ENCODE peak calls at places on chromosomes 13 and 19, in six cellular contexts. Y is MM.1S, F is GM23248, V is GM23338, G is PC-9, D is PC-3. Q is an unnamed sample.

GRCh38 chr19:29596885-29597525 is 9.1 kb upstream of the POP4 start:
- DNase-seq in Y (no peak), F (peak; percentile 43), V (peak; percentile 56), G (no peak), D (peak; percentile 43), Q (peak; percentile 59)

GRCh38 chr19:4916292-4917082 is 7.2 kb downstream of the UHRF1 start:
- DNase-seq in Y (no peak), F (no peak), V (no peak), G (no peak), D (no peak), Q (no peak)

GRCh38 chr13:76852991-76853390 is 33.2 kb downstream of the KCTD12 start:
- DNase-seq in Y (no peak), F (peak; percentile 63), V (no peak), G (no peak), D (peak; percentile 82), Q (no peak)

GRCh38 chr13:77180011-77180410 is 146.9 kb downstream of the MYCBP2 start:
- DNase-seq in Y (no peak), F (no peak), V (no peak), G (no peak), D (no peak), Q (no peak)

GRCh38 chr13:99996177-99996705 is 14.7 kb downstream of the ZIC2 start:
- DNase-seq in Y (no peak), F (no peak), V (peak; percentile 24), G (no peak), D (no peak), Q (peak; percentile 57)

GRCh38 chr19:35755550-35756371 is 1.1 kb downstream of the HSPB6 start:
- DNase-seq in Y (no peak), F (peak; percentile 91), V (peak; percentile 23), G (no peak), D (no peak), Q (peak; percentile 47)

GRCh38 chr19:7856679-7857663 is 17.2 kb downstream of the PRR36 start:
- DNase-seq in Y (no peak), F (no peak), V (peak; percentile 44), G (no peak), D (no peak), Q (no peak)

GRCh38 chr19:35409191-35409590 is 38.3 kb downstream of the GPR42 start:
- DNase-seq in Y (no peak), F (no peak), V (no peak), G (no peak), D (no peak), Q (no peak)

GRCh38 chr13:96821381-96821780 is 172.9 kb downstream of the OXGR1 start:
- DNase-seq in Y (no peak), F (peak; percentile 54), V (no peak), G (no peak), D (peak; percentile 9), Q (no peak)

GRCh38 chr13:75101997-75102720 is 379.8 kb downstream of the TBC1D4 start:
- DNase-seq in Y (no peak), F (peak; percentile 22), V (peak; percentile 36), G (no peak), D (peak; percentile 41), Q (peak; percentile 54)

GRCh38 chr19:38263696-38264485 is 482 bp upstream of the SPINT2 start:
- DNase-seq in Y (peak; percentile 79), F (peak; percentile 64), V (peak; percentile 93), G (peak; percentile 97), D (peak; percentile 90), Q (no peak)

GRCh38 chr19:35673121-35673804 is 6.9 kb downstream of the UPK1A start:
- DNase-seq in Y (peak; percentile 53), F (peak; percentile 73), V (peak; percentile 84), G (no peak), D (no peak), Q (peak; percentile 66)

GRCh38 chr13:78609464-78610205 is 6.3 kb upstream of the POU4F1 start:
- DNase-seq in Y (no peak), F (peak; percentile 60), V (peak; percentile 76), G (no peak), D (no peak), Q (peak; percentile 77)

GRCh38 chr13:44876782-44877324 is 112.4 kb downstream of the NUFIP1 start:
- DNase-seq in Y (no peak), F (no peak), V (peak; percentile 88), G (no peak), D (no peak), Q (peak; percentile 47)

GRCh38 chr19:55930996-55931515 is 1.1 kb downstream of the NLRP13 start:
- DNase-seq in Y (no peak), F (no peak), V (no peak), G (no peak), D (no peak), Q (no peak)

GRCh38 chr19:52941941-52942370 is 18.7 kb upstream of the ZNF888 start:
- DNase-seq in Y (peak; percentile 8), F (peak; percentile 63), V (peak; percentile 65), G (no peak), D (peak; percentile 30), Q (peak; percentile 68)

GRCh38 chr19:9883231-9883758 is 48.2 kb downstream of the PIN1 start:
- DNase-seq in Y (no peak), F (no peak), V (peak; percentile 38), G (peak; percentile 73), D (peak; percentile 87), Q (peak; percentile 89)

GRCh38 chr19:7751157-7751783 is 3.9 kb upstream of the CD209 start:
- DNase-seq in Y (no peak), F (no peak), V (no peak), G (peak; percentile 35), D (peak; percentile 17), Q (no peak)

GRCh38 chr13:33178197-33178699 is 107.3 kb downstream of the STARD13 start:
- DNase-seq in Y (no peak), F (no peak), V (no peak), G (no peak), D (no peak), Q (no peak)

GRCh38 chr13:86185107-86185506 is 385.9 kb upstream of the SLITRK6 start:
- DNase-seq in Y (no peak), F (no peak), V (no peak), G (no peak), D (no peak), Q (no peak)

GRCh38 chr19:14113762-14114414 is 3.7 kb downstream of the PRKACA start:
- DNase-seq in Y (no peak), F (no peak), V (peak; percentile 57), G (peak; percentile 32), D (peak; percentile 40), Q (no peak)

GRCh38 chr19:6423499-6424189 is 967 bp downstream of the KHSRP start:
- DNase-seq in Y (peak; percentile 55), F (peak; percentile 81), V (peak; percentile 74), G (no peak), D (peak; percentile 50), Q (peak; percentile 75)

GRCh38 chr19:461664-462551 is 1.1 kb upstream of the SHC2 start:
- DNase-seq in Y (no peak), F (peak; percentile 12), V (peak; percentile 77), G (no peak), D (peak; percentile 31), Q (peak; percentile 81)

GRCh38 chr13:67146523-67147130 is 83.5 kb downstream of the PCDH9 start:
- DNase-seq in Y (no peak), F (no peak), V (no peak), G (no peak), D (no peak), Q (no peak)

GRCh38 chr19:6801397-6802086 is 29.0 kb downstream of the VAV1 start:
- DNase-seq in Y (peak; percentile 94), F (peak; percentile 21), V (peak; percentile 77), G (peak; percentile 62), D (peak; percentile 72), Q (no peak)

GRCh38 chr13:23450340-23451046 is 17.0 kb upstream of the SACS start:
- DNase-seq in Y (no peak), F (no peak), V (no peak), G (no peak), D (no peak), Q (no peak)

GRCh38 chr19:4598712-4599111 is 39.2 kb upstream of the SEMA6B start:
- DNase-seq in Y (no peak), F (no peak), V (peak; percentile 44), G (no peak), D (no peak), Q (peak; percentile 74)

GRCh38 chr13:43357435-43358065 is 334.2 kb downstream of the DNAJC15 start:
- DNase-seq in Y (no peak), F (no peak), V (no peak), G (no peak), D (no peak), Q (no peak)

GRCh38 chr13:49472186-49472585 is 23.6 kb upstream of the PHF11 start:
- DNase-seq in Y (no peak), F (peak; percentile 35), V (no peak), G (no peak), D (no peak), Q (no peak)
- TF ChIP-seq EZH2 in Y (no peak), F (no peak), V (no peak), G (no peak), D (no peak), Q (no peak)

GRCh38 chr19:34193876-34194275 is 21.6 kb downstream of the LSM14A start:
- DNase-seq in Y (no peak), F (no peak), V (no peak), G (no peak), D (no peak), Q (no peak)
- H3F3A ChIP-seq in Y (no peaks in the 10 kb centered on the region), F (no peaks in the 10 kb centered on the region), V (no peaks in the 10 kb centered on the region), G (peaks cover 6% of the 10 kb centered on the region), D (no peaks in the 10 kb centered on the region), Q (peaks cover 23% of the 10 kb centered on the region)

GRCh38 chr19:3121821-3122511 is 13.9 kb upstream of the GNA15 start:
- DNase-seq in Y (no peak), F (no peak), V (no peak), G (no peak), D (no peak), Q (no peak)
- H3K4me3 ChIP-seq in Y (no peak overlapping the region), F (no peak overlapping the region), V (no peak overlapping the region), G (no peak overlapping the region), D (no peak overlapping the region), Q (no peak overlapping the region)

GRCh38 chr19:50368649-50369570 is 3.5 kb upstream of the NAPSA start:
- DNase-seq in Y (peak; percentile 76), F (peak; percentile 90), V (peak; percentile 93), G (peak; percentile 68), D (peak; percentile 93), Q (peak; percentile 88)
- TF ChIP-seq EZH2 in Y (no peak), F (no peak), V (no peak), G (no peak), D (no peak), Q (no peak)

DNA sequence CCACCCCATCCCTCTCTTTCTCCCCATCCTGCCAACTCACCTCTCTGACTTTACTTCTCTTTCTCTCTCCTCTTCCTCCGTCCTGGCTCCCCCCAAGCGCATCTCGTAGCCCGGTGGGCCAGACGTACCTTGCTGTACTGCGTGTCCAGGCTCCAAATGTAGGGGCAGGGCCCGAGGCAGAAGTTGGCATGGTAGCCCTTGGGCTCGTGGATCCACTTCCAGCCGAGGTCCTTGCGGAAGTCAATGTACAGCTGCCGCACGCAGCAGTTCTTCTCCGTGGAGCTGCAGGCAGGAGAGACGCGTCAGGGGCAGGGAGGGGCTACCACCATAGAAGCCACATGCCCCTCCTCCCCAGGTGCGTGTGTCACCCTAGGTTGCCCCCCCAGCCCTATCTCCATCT is 21.7 kb downstream of the TGFB1 start:
- DNase-seq in Y (no peak), F (no peak), V (no peak), G (no peak), D (no peak), Q (no peak)
- H3F3A ChIP-seq in Y (peaks cover 15% of the 10 kb centered on the region), F (peaks cover 19% of the 10 kb centered on the region), V (peaks cover 5% of the 10 kb centered on the region), G (peaks cover 8% of the 10 kb centered on the region), D (no peaks in the 10 kb centered on the region), Q (no peaks in the 10 kb centered on the region)